ENCODE peak calls at places on chromosomes 3 and 15, in seven cellular contexts. One of them, this sample, is unnamed.

GRCh38 chr3:168341192-168341816 is 245.6 kb upstream of the GOLIM4 start:
- DNase-seq in nephron progenitor cell: no peak
- DNase-seq in cardiac muscle cell: peak
- DNase-seq in endothelial cell: no peak
- DNase-seq in NCI-H446 treated with DMSO at 0.1 percent for 48 hours: no peak
- DNase-seq in RPMI8226: no peak
- DNase-seq in HFF-Myc: peak
- DNase-seq in this sample: no peak

GRCh38 chr3:156575661-156576450 is 20.9 kb upstream of the SSR3 start:
- DNase-seq in HFF-Myc: no peak
- DNase-seq in RPMI8226: no peak
- DNase-seq in NCI-H446 treated with DMSO at 0.1 percent for 48 hours: no peak
- DNase-seq in endothelial cell: no peak
- DNase-seq in cardiac muscle cell: no peak
- DNase-seq in nephron progenitor cell: no peak
- DNase-seq in this sample: no peak

GRCh38 chr3:83453010-83453409 is 1505.8 kb upstream of the CADM2 start:
- DNase-seq in RPMI8226: no peak
- DNase-seq in endothelial cell: no peak
- DNase-seq in cardiac muscle cell: peak
- DNase-seq in nephron progenitor cell: no peak
- DNase-seq in NCI-H446 treated with DMSO at 0.1 percent for 48 hours: no peak
- DNase-seq in HFF-Myc: no peak
- DNase-seq in this sample: no peak

GRCh38 chr3:85821130-85821756 is 862.5 kb downstream of the CADM2 start:
- DNase-seq in HFF-Myc: no peak
- DNase-seq in NCI-H446 treated with DMSO at 0.1 percent for 48 hours: no peak
- DNase-seq in RPMI8226: peak
- DNase-seq in nephron progenitor cell: peak
- DNase-seq in endothelial cell: peak
- DNase-seq in cardiac muscle cell: peak
- DNase-seq in this sample: peak

GRCh38 chr15:42494998-42495360 is 455 bp upstream of the SNAP23 start:
- DNase-seq in nephron progenitor cell: no peak
- DNase-seq in endothelial cell: peak
- DNase-seq in NCI-H446 treated with DMSO at 0.1 percent for 48 hours: no peak
- DNase-seq in HFF-Myc: peak
- DNase-seq in RPMI8226: peak
- DNase-seq in cardiac muscle cell: no peak
- DNase-seq in this sample: peak

GRCh38 chr3:42262525-42262924 is 3.5 kb downstream of the CCK start:
- DNase-seq in NCI-H446 treated with DMSO at 0.1 percent for 48 hours: no peak
- DNase-seq in cardiac muscle cell: no peak
- DNase-seq in nephron progenitor cell: no peak
- DNase-seq in HFF-Myc: no peak
- DNase-seq in endothelial cell: no peak
- DNase-seq in RPMI8226: no peak
- DNase-seq in this sample: no peak

GRCh38 chr15:65476942-65477341 is 40.5 kb downstream of the DPP8 start:
- DNase-seq in NCI-H446 treated with DMSO at 0.1 percent for 48 hours: no peak
- DNase-seq in RPMI8226: no peak
- DNase-seq in endothelial cell: no peak
- DNase-seq in cardiac muscle cell: no peak
- DNase-seq in nephron progenitor cell: no peak
- DNase-seq in HFF-Myc: no peak
- DNase-seq in this sample: no peak

GRCh38 chr3:13002398-13003124 is 70.7 kb downstream of the IQSEC1 start:
- DNase-seq in NCI-H446 treated with DMSO at 0.1 percent for 48 hours: no peak
- DNase-seq in HFF-Myc: no peak
- DNase-seq in endothelial cell: no peak
- DNase-seq in RPMI8226: peak
- DNase-seq in nephron progenitor cell: no peak
- DNase-seq in cardiac muscle cell: no peak
- DNase-seq in this sample: no peak

GRCh38 chr3:124851905-124852304 is 35.3 kb downstream of the ITGB5 start:
- DNase-seq in nephron progenitor cell: no peak
- DNase-seq in NCI-H446 treated with DMSO at 0.1 percent for 48 hours: no peak
- DNase-seq in cardiac muscle cell: no peak
- DNase-seq in HFF-Myc: no peak
- DNase-seq in RPMI8226: no peak
- DNase-seq in endothelial cell: no peak
- DNase-seq in this sample: no peak